ENCODE peak calls at places on chromosome 4, in five cellular contexts. Q is NCI-H1694 treated with DMSO at 0.1 percent for 48 hours, V is HEK293T, X is left colon, B is NCI-H526. Y is an unnamed sample.

GRCh38 chr4:123564758-123565346 is 168.3 kb downstream of the SPRY1 start:
- DNase-seq in Q (peak; percentile 49), V (peak; percentile 81), X (peak; percentile 69), B (peak; percentile 87), Y (no peak)

GRCh38 chr4:83331959-83332358 is 2.7 kb downstream of the HPSE start:
- DNase-seq in Q (no peak), V (no peak), X (no peak), B (no peak), Y (no peak)

GRCh38 chr4:81214518-81215218 is 354 bp downstream of the PRKG2 start:
- DNase-seq in Q (peak; percentile 7), V (peak; percentile 46), X (no peak), B (no peak), Y (peak; percentile 21)

GRCh38 chr4:95701500-95701899 is 138.4 kb upstream of the PDHA2 start:
- DNase-seq in Q (no peak), V (no peak), X (no peak), B (no peak), Y (no peak)

GRCh38 chr4:141240671-141241070 is 20.0 kb downstream of the ZNF330 start:
- DNase-seq in Q (no peak), V (no peak), X (no peak), B (no peak), Y (no peak)

GRCh38 chr4:47372561-47372960 is 90.9 kb downstream of the COMMD8 start:
- DNase-seq in Q (peak; percentile 57), V (no peak), X (no peak), B (no peak), Y (no peak)

GRCh38 chr4:7103599-7104365 is 35.9 kb upstream of the GRPEL1 start:
- DNase-seq in Q (no peak), V (no peak), X (peak; percentile 87), B (no peak), Y (peak; percentile 87)

GRCh38 chr4:130896920-130897319 is 1801.0 kb downstream of the C4orf33 start:
- DNase-seq in Q (no peak), V (no peak), X (no peak), B (no peak), Y (no peak)

GRCh38 chr4:27082786-27083185 is 222.1 kb downstream of the STIM2 start:
- DNase-seq in Q (no peak), V (no peak), X (no peak), B (no peak), Y (no peak)

GRCh38 chr4:76486588-76487276 is 51.7 kb downstream of the SHROOM3 start:
- DNase-seq in Q (no peak), V (no peak), X (no peak), B (no peak), Y (no peak)

GRCh38 chr4:81650871-81651270 is 179.2 kb upstream of the RASGEF1B start:
- DNase-seq in Q (no peak), V (no peak), X (no peak), B (no peak), Y (no peak)

GRCh38 chr4:107823870-107824366 is 814 bp upstream of the SGMS2 start:
- DNase-seq in Q (no peak), V (no peak), X (no peak), B (no peak), Y (no peak)

GRCh38 chr4:168643083-168643795 is 146.4 kb downstream of the PALLD start:
- DNase-seq in Q (no peak), V (no peak), X (no peak), B (no peak), Y (no peak)

GRCh38 chr4:186137193-186137792 is 32.8 kb downstream of the FAM149A start:
- DNase-seq in Q (peak; percentile 6), V (peak; percentile 14), X (no peak), B (no peak), Y (no peak)

GRCh38 chr4:76036855-76037254 is 985 bp upstream of the CXCL11 start:
- DNase-seq in Q (no peak), V (no peak), X (no peak), B (no peak), Y (no peak)

GRCh38 chr4:102438396-102438795 is 62.8 kb upstream of the NFKB1 start:
- DNase-seq in Q (no peak), V (no peak), X (no peak), B (no peak), Y (no peak)

GRCh38 chr4:65482410-65482809 is 187.9 kb downstream of the EPHA5 start:
- DNase-seq in Q (no peak), V (no peak), X (no peak), B (no peak), Y (no peak)

GRCh38 chr4:72208421-72209075 is 176.7 kb downstream of the NPFFR2 start:
- DNase-seq in Q (no peak), V (no peak), X (no peak), B (no peak), Y (no peak)

GRCh38 chr4:28443786-28444412 is 1583.3 kb downstream of the STIM2 start:
- DNase-seq in Q (no peak), V (no peak), X (no peak), B (no peak), Y (no peak)

GRCh38 chr4:6468376-6468775 is 4.0 kb downstream of the PPP2R2C start:
- DNase-seq in Q (no peak), V (no peak), X (no peak), B (no peak), Y (no peak)

GRCh38 chr4:79288185-79288584 is 37.7 kb downstream of the NAA11 start:
- DNase-seq in Q (no peak), V (no peak), X (no peak), B (no peak), Y (no peak)

GRCh38 chr4:1408418-1408817 is 2.2 kb upstream of the NKX1-1 start:
- DNase-seq in Q (peak; percentile 29), V (no peak), X (peak; percentile 5), B (no peak), Y (no peak)

Y was measured in mucosa of descending colon.